ENCODE peak calls at places on chromosome 7, in eight cellular contexts. M, Q, H, J, C, B, U and E are unnamed samples.

GRCh38 chr7:111486472-111487142 is 75.7 kb downstream of the IMMP2L start:
- DNase-seq in M (no peak), Q (no peak), H (peak; percentile 76), J (peak; percentile 25), C (no peak), B (no peak), U (no peak), E (no peak)

GRCh38 chr7:104968648-104969047 is 45.4 kb upstream of the KMT2E start:
- DNase-seq in M (no peak), Q (no peak), H (no peak), J (no peak), C (no peak), B (no peak), U (no peak), E (no peak)

GRCh38 chr7:41268874-41269273 is 434.0 kb downstream of the INHBA start:
- DNase-seq in M (no peak), Q (no peak), H (no peak), J (no peak), C (no peak), B (no peak), U (no peak), E (no peak)

GRCh38 chr7:127876393-127876792 is 154.8 kb downstream of the LRRC4 start:
- DNase-seq in M (no peak), Q (no peak), H (peak; percentile 80), J (no peak), C (no peak), B (no peak), U (no peak), E (no peak)

GRCh38 chr7:46214526-46214925 is 293.5 kb upstream of the IGFBP3 start:
- DNase-seq in M (no peak), Q (no peak), H (no peak), J (no peak), C (no peak), B (no peak), U (peak; percentile 12), E (no peak)

GRCh38 chr7:45460379-45460778 is 113.8 kb upstream of the ADCY1 start:
- DNase-seq in M (no peak), Q (no peak), H (no peak), J (no peak), C (no peak), B (no peak), U (no peak), E (no peak)

GRCh38 chr7:6402741-6403140 is 45.0 kb downstream of the DAGLB start:
- DNase-seq in M (no peak), Q (no peak), H (no peak), J (no peak), C (no peak), B (no peak), U (no peak), E (no peak)

GRCh38 chr7:106659963-106660861 is 746 bp downstream of the CCDC71L start:
- DNase-seq in M (peak; percentile 68), Q (peak; percentile 76), H (peak; percentile 90), J (peak; percentile 65), C (peak; percentile 47), B (peak; percentile 38), U (peak; percentile 96), E (peak; percentile 37)

GRCh38 chr7:81457858-81458522 is 311.9 kb downstream of the HGF start:
- DNase-seq in M (no peak), Q (no peak), H (peak; percentile 77), J (no peak), C (no peak), B (no peak), U (no peak), E (no peak)

GRCh38 chr7:152436279-152437147 is 710 bp upstream of the KMT2C start:
- DNase-seq in M (peak; percentile 87), Q (peak; percentile 94), H (peak; percentile 95), J (peak; percentile 95), C (peak; percentile 88), B (peak; percentile 81), U (peak; percentile 97), E (peak; percentile 90)

GRCh38 chr7:74604326-74605020 is 53.0 kb upstream of the GTF2I start:
- DNase-seq in M (no peak), Q (peak; percentile 76), H (peak; percentile 69), J (no peak), C (no peak), B (no peak), U (no peak), E (no peak)

GRCh38 chr7:149771199-149771636 is 2.2 kb downstream of the ZNF467 start:
- DNase-seq in M (no peak), Q (peak; percentile 16), H (no peak), J (no peak), C (no peak), B (no peak), U (no peak), E (no peak)

GRCh38 chr7:158865462-158865922 is 9.1 kb downstream of the DYNC2I1 start:
- DNase-seq in M (no peak), Q (peak; percentile 20), H (no peak), J (no peak), C (no peak), B (no peak), U (no peak), E (no peak)

GRCh38 chr7:30144659-30145321 is 10.0 kb downstream of the MTURN start:
- DNase-seq in M (no peak), Q (no peak), H (no peak), J (no peak), C (no peak), B (no peak), U (no peak), E (no peak)

GRCh38 chr7:20083781-20084180 is 133.4 kb downstream of the MACC1 start:
- DNase-seq in M (no peak), Q (no peak), H (peak; percentile 96), J (no peak), C (no peak), B (no peak), U (peak; percentile 91), E (no peak)

GRCh38 chr7:23106801-23107713 is 1.5 kb downstream of the KLHL7 start:
- DNase-seq in M (no peak), Q (no peak), H (peak; percentile 43), J (no peak), C (no peak), B (no peak), U (no peak), E (no peak)